ENCODE peak calls at places on chromosomes 2 and 18, in nine cellular contexts. J, D, K, H, Y, M, X, U and W are unnamed samples.

GRCh38 chr2:215537621-215538020 is 101.8 kb upstream of the FN1 start:
- DNase-seq in U (no peak), M (no peak), H (no peak), K (no peak), Y (peak; percentile 65), X (peak; percentile 95), J (no peak), D (no peak), W (peak; percentile 87)

GRCh38 chr18:23317975-23318675 is 135.0 kb upstream of the RIOK3 start:
- DNase-seq in M (peak; percentile 74), U (no peak), K (no peak), Y (peak; percentile 76), H (no peak), D (no peak), J (no peak), X (no peak), W (peak; percentile 51)

GRCh38 chr18:32437080-32437834 is 33.4 kb downstream of the GAREM1 start:
- DNase-seq in J (no peak), M (no peak), X (no peak), H (no peak), D (no peak), Y (no peak), K (no peak), U (no peak), W (no peak)

GRCh38 chr2:2134037-2134436 is 197.0 kb downstream of the MYT1L start:
- DNase-seq in H (no peak), U (no peak), M (no peak), D (no peak), K (no peak), J (no peak), Y (no peak), X (no peak), W (no peak)

GRCh38 chr18:39846277-39846676 is 2108.8 kb upstream of the PIK3C3 start:
- DNase-seq in D (no peak), K (no peak), H (peak; percentile 58), M (no peak), X (peak; percentile 96), U (no peak), J (peak; percentile 51), Y (peak; percentile 30), W (no peak)

GRCh38 chr18:75128051-75128605 is 80.8 kb downstream of the PTGR3 start:
- DNase-seq in J (no peak), H (no peak), U (peak; percentile 23), D (no peak), X (no peak), Y (no peak), K (no peak), M (no peak), W (no peak)

GRCh38 chr2:11534078-11534745 is 367 bp downstream of the GREB1 start:
- DNase-seq in M (no peak), X (no peak), J (no peak), D (no peak), K (no peak), Y (peak; percentile 6), H (no peak), U (peak; percentile 32), W (no peak)

GRCh38 chr2:151999058-151999457 is 99.8 kb downstream of the CACNB4 start:
- DNase-seq in J (peak; percentile 58), D (peak; percentile 37), K (peak; percentile 18), X (peak; percentile 37), M (peak; percentile 19), H (peak; percentile 28), U (peak; percentile 86), Y (peak; percentile 51), W (peak; percentile 51)

GRCh38 chr18:79522451-79523220 is 126.9 kb downstream of the NFATC1 start:
- DNase-seq in K (no peak), D (no peak), Y (no peak), H (no peak), U (peak; percentile 45), X (no peak), J (no peak), M (no peak), W (no peak)

GRCh38 chr2:231939022-231939421 is 12.8 kb upstream of the NPPC start:
- DNase-seq in D (no peak), J (no peak), H (no peak), U (no peak), M (no peak), X (no peak), Y (no peak), K (no peak), W (no peak)

GRCh38 chr18:42028232-42028832 is 73.3 kb downstream of the PIK3C3 start:
- DNase-seq in X (peak; percentile 47), M (no peak), Y (peak; percentile 48), J (no peak), U (peak; percentile 60), D (peak; percentile 47), K (no peak), H (no peak), W (peak; percentile 74)

GRCh38 chr2:168713325-168713724 is 89.1 kb upstream of the NOSTRIN start:
- DNase-seq in M (no peak), K (no peak), J (no peak), D (no peak), Y (no peak), U (no peak), X (no peak), H (no peak), W (no peak)

GRCh38 chr18:26233208-26233607 is 7.0 kb downstream of the TAF4B start:
- DNase-seq in X (no peak), H (no peak), Y (no peak), D (no peak), K (no peak), J (peak; percentile 13), M (no peak), U (peak; percentile 88), W (no peak)

GRCh38 chr2:152421521-152422367 is 86.8 kb downstream of the FMNL2 start:
- DNase-seq in D (peak; percentile 94), H (no peak), X (peak; percentile 96), M (peak; percentile 97), J (peak; percentile 63), U (no peak), Y (peak; percentile 99), K (peak; percentile 61), W (peak; percentile 93)

GRCh38 chr2:41759880-41760279 is 287.9 kb upstream of the PKDCC start:
- DNase-seq in M (no peak), U (no peak), K (no peak), Y (no peak), D (no peak), J (no peak), X (no peak), H (no peak), W (no peak)

DNA sequence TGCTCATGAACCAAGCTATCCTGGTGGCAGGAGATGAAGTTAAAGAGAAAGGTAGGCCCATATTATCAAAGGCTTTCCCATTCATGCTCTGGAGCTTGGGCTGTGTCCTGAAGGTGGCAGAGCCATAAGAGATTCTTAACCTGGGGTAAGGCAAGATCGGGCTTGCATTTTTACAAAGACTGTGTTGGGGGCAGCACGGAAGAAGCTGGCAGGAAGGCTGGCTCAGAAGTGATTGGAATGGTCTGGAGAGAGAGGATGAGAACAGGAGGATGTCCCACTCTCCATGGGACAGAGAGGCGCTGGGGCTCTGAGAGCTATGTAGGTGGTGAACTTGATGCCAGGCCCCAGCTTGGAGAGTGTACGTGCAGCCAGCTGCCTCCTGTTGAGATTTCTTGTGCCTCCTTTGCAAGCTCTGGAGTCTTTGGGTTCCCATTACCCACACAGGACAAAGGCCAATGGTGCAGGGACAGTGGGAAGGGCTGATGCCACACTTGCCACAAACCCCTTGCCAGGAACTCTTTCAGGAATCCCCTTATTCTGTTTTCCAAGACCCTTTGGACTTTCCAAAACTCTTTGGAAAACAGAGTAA is 40.6 kb upstream of the FZD5 start:
- DNase-seq in D (no peak), H (no peak), M (no peak), K (no peak), X (no peak), J (no peak), U (peak; percentile 67), Y (no peak), W (no peak)
- H3K4me3 ChIP-seq in D (no peak overlapping the region), H (peak overlapping the region; percentile 48), M (no peak overlapping the region), K (no peak overlapping the region), X (no peak overlapping the region), J (no peak overlapping the region), U (peak overlapping the region; percentile 41), Y (no peak overlapping the region), W (peak overlapping the region; percentile 25)

GRCh38 chr18:54529444-54529843 is 61.6 kb upstream of the DYNAP start:
- DNase-seq in K (no peak), U (peak; percentile 58), H (no peak), X (no peak), D (no peak), M (no peak), Y (no peak), J (no peak), W (no peak)

GRCh38 chr18:54530285-54530684 is 60.8 kb upstream of the DYNAP start:
- DNase-seq in X (no peak), Y (no peak), J (no peak), M (no peak), H (no peak), U (no peak), K (no peak), D (no peak), W (no peak)

GRCh38 chr18:54531402-54532065 is 59.5 kb upstream of the DYNAP start:
- DNase-seq in U (peak; percentile 65), X (no peak), H (no peak), D (no peak), K (no peak), Y (no peak), J (no peak), M (no peak), W (no peak)

GRCh38 chr18:54532962-54533361 is 58.1 kb upstream of the DYNAP start:
- DNase-seq in Y (no peak), U (no peak), M (no peak), X (no peak), D (no peak), J (no peak), K (no peak), H (no peak), W (no peak)

GRCh38 chr18:54532222-54532621 is 58.8 kb upstream of the DYNAP start:
- DNase-seq in U (peak; percentile 58), X (no peak), H (no peak), D (no peak), K (no peak), M (no peak), Y (no peak), J (no peak), W (no peak)
- H3K4me3 ChIP-seq in U (no peak overlapping the region), X (no peak overlapping the region), H (no peak overlapping the region), D (no peak overlapping the region), K (no peak overlapping the region), M (no peak overlapping the region), Y (no peak overlapping the region), J (no peak overlapping the region), W (no peak overlapping the region)

GRCh38 chr2:28594369-28595108 is 98.7 kb downstream of the PLB1 start:
- DNase-seq in H (peak; percentile 88), X (peak; percentile 83), Y (peak; percentile 84), U (peak; percentile 98), J (peak; percentile 90), K (peak; percentile 97), M (peak; percentile 94), D (peak; percentile 92), W (peak; percentile 93)
- H3K4me3 ChIP-seq in H (peak overlapping the region; percentile 46), X (no peak overlapping the region), Y (no peak overlapping the region), U (no peak overlapping the region), J (no peak overlapping the region), K (no peak overlapping the region), M (no peak overlapping the region), D (no peak overlapping the region), W (no peak overlapping the region)

DNA sequence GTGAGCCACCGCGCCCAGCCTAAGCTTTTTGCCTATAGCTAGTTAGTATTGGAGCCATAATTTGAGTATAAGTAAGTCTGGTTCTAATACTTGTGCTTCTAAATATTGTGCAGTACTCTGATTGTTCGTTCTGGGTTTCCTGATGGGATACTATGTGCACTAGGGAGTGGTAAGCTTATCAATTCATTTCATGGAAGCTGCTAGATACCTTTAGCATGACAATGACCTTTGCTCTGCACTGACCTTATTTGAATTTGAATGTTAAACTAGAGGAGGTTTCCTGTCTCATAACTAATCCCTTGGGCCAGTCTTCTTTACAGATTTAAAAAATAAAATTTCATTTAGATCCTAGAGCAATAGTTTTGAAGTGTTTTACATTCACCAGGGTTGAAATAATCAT is 125.1 kb downstream of the GPD2 start:
- DNase-seq in U (no peak), H (no peak), M (no peak), D (no peak), J (no peak), X (no peak), Y (no peak), K (no peak), W (no peak)
- H3K4me3 ChIP-seq in U (no peak overlapping the region), H (no peak overlapping the region), M (no peak overlapping the region), D (no peak overlapping the region), J (no peak overlapping the region), X (no peak overlapping the region), Y (no peak overlapping the region), K (no peak overlapping the region), W (no peak overlapping the region)